ENCODE peak calls at places on chromosomes 1 and 21, in six cellular contexts. L is hepatocyte, W is lower lobe of right lung, S is thoracic aorta, G is bronchial epithelial cell, T is glutamatergic neuron. D is an unnamed sample.
A peak's percentile ranks its signal among the peaks of the same experiment; 100 is the strongest.

GRCh38 chr1:224781800-224782199 is 147.7 kb upstream of the DNAH14 start:
- DNase-seq in W (no peak), T (no peak), G (no peak), L (peak; percentile 28), S (no peak), D (no peak)

GRCh38 chr21:41283211-41283818 is 33.3 kb upstream of the FAM3B start:
- DNase-seq in L (peak; percentile 89), G (peak; percentile 80), W (no peak), S (no peak), T (no peak), D (peak; percentile 50)

GRCh38 chr1:205543351-205544305 is 39.2 kb downstream of the CDK18 start:
- DNase-seq in T (no peak), L (peak; percentile 81), S (peak; percentile 76), W (peak; percentile 86), G (peak; percentile 87), D (peak; percentile 85)

GRCh38 chr1:225700889-225701465 is 48.1 kb upstream of the ENAH start:
- DNase-seq in L (no peak), G (no peak), T (no peak), S (no peak), W (no peak), D (no peak)

GRCh38 chr1:9235123-9235513 is 544 bp downstream of the H6PD start:
- DNase-seq in W (no peak), T (peak; percentile 69), L (no peak), G (peak; percentile 29), S (no peak), D (peak; percentile 54)

GRCh38 chr1:11629626-11630025 is 24.6 kb downstream of the FBXO2 start:
- DNase-seq in G (no peak), W (no peak), L (no peak), S (no peak), T (peak; percentile 64), D (no peak)

GRCh38 chr21:43209575-43210453 is 41.0 kb downstream of the CRYAA start:
- DNase-seq in W (no peak), T (no peak), L (peak; percentile 82), S (no peak), G (peak; percentile 17), D (no peak)

GRCh38 chr1:44645466-44646244 is 28.6 kb downstream of the TMEM53 start:
- DNase-seq in L (no peak), G (no peak), T (no peak), S (peak; percentile 38), W (no peak), D (no peak)

GRCh38 chr1:64524614-64525013 is 54.7 kb downstream of the CACHD1 start:
- DNase-seq in S (no peak), G (no peak), L (no peak), W (no peak), T (no peak), D (no peak)

GRCh38 chr1:182602945-182603645 is 1.1 kb downstream of the RGS16 start:
- DNase-seq in S (no peak), G (no peak), T (no peak), W (peak; percentile 59), L (no peak), D (no peak)

GRCh38 chr1:109299087-109299983 is 7.5 kb downstream of the MYBPHL start:
- DNase-seq in W (no peak), G (peak; percentile 77), L (peak; percentile 35), S (no peak), T (no peak), D (no peak)

GRCh38 chr1:165914136-165914798 is 86.9 kb downstream of the UCK2 start:
- DNase-seq in S (no peak), L (peak; percentile 79), T (peak; percentile 54), G (peak; percentile 74), W (no peak), D (peak; percentile 76)

GRCh38 chr1:14724697-14725096 is 126.2 kb downstream of the KAZN start:
- DNase-seq in G (no peak), L (no peak), S (no peak), T (no peak), W (no peak), D (no peak)

GRCh38 chr1:31381394-31382287 is 8.8 kb upstream of the FABP3 start:
- DNase-seq in W (no peak), L (no peak), S (no peak), G (no peak), T (no peak), D (no peak)

GRCh38 chr1:15949453-15950245 is 26.3 kb downstream of the ZBTB17 start:
- DNase-seq in S (peak; percentile 94), L (peak; percentile 89), T (no peak), G (peak; percentile 98), W (peak; percentile 91), D (no peak)

GRCh38 chr1:25571522-25571970 is 28.1 kb downstream of the LDLRAP1 start:
- DNase-seq in T (no peak), G (no peak), L (no peak), S (no peak), W (no peak), D (no peak)

GRCh38 chr1:39850606-39851216 is 32.6 kb downstream of the TRIT1 start:
- DNase-seq in L (no peak), T (no peak), G (peak; percentile 80), S (no peak), W (no peak), D (no peak)

GRCh38 chr21:27564684-27565280 is 597.9 kb upstream of the ADAMTS5 start:
- DNase-seq in S (no peak), T (peak; percentile 41), L (peak; percentile 64), G (peak; percentile 55), W (no peak), D (peak; percentile 29)

GRCh38 chr1:93352376-93352775 is 6.7 kb downstream of the DR1 start:
- DNase-seq in S (no peak), W (no peak), T (no peak), L (no peak), G (peak; percentile 67), D (no peak)

GRCh38 chr1:234970371-234970730 is 158.3 kb downstream of the TOMM20 start:
- DNase-seq in G (no peak), L (peak; percentile 66), S (no peak), W (no peak), T (no peak), D (no peak)

GRCh38 chr1:116152577-116152943 is 41.4 kb downstream of the MAB21L3 start:
- DNase-seq in G (no peak), W (no peak), L (no peak), S (no peak), T (no peak), D (no peak)

GRCh38 chr1:116152950-116153691 is 41.9 kb downstream of the MAB21L3 start:
- DNase-seq in G (no peak), T (no peak), L (peak; percentile 56), S (no peak), W (no peak), D (no peak)

GRCh38 chr1:116157096-116157495 is 45.9 kb downstream of the MAB21L3 start:
- DNase-seq in L (no peak), T (no peak), S (no peak), W (no peak), G (no peak), D (no peak)

GRCh38 chr1:116153692-116154031 is 42.5 kb downstream of the MAB21L3 start:
- DNase-seq in T (no peak), S (no peak), L (no peak), G (no peak), W (no peak), D (no peak)

DNA sequence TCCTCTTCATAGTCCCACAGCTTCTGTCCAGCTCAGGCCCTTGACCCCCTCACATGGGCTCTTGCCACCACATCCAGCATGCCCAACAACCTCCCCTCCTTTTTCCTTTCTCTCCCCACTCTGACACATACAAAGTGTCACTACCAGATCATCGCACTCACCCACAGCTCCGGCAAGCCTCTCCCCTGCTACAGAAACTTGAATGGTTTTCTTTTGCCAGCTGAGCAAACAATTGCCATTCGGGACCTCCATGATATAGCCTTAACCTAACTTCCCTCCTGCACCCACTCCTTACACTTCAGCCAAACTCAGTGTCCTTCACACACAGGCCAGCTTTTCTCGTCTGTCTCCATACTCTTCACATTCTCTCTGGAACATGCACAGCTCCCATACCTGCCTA is 43.3 kb downstream of the MAB21L3 start:
- DNase-seq in G (no peak), L (no peak), W (no peak), S (no peak), T (no peak), D (no peak)
- TF ChIP-seq CTCF in G (no peak), L (no peak), W (no peak), S (no peak), T (no peak), D (no peak)

GRCh38 chr1:37094302-37094701 is 60.0 kb upstream of the GRIK3 start:
- DNase-seq in W (no peak), G (no peak), T (no peak), L (no peak), S (no peak), D (no peak)

GRCh38 chr1:37092937-37093336 is 58.6 kb upstream of the GRIK3 start:
- DNase-seq in G (no peak), L (no peak), T (no peak), S (no peak), W (no peak), D (no peak)

GRCh38 chr1:37098196-37098595 is 63.9 kb upstream of the GRIK3 start:
- DNase-seq in W (no peak), G (peak; percentile 8), T (no peak), L (no peak), S (no peak), D (no peak)

GRCh38 chr1:37100310-37100709 is 66.0 kb upstream of the GRIK3 start:
- DNase-seq in G (peak; percentile 24), T (no peak), L (no peak), S (no peak), W (no peak), D (no peak)

GRCh38 chr1:37096523-37096922 is 62.2 kb upstream of the GRIK3 start:
- DNase-seq in L (no peak), T (no peak), W (no peak), G (no peak), S (no peak), D (peak; percentile 17)
- TF ChIP-seq CTCF in L (no peak), T (peak; percentile 64), W (peak; percentile 11), G (no peak), S (no peak), D (peak; percentile 60)

GRCh38 chr1:85605519-85606413 is 25.2 kb downstream of the CCN1 start:
- DNase-seq in W (no peak), G (no peak), L (peak; percentile 47), T (no peak), S (no peak), D (no peak)
- TF ChIP-seq CTCF in W (no peak), G (no peak), L (no peak), T (no peak), S (no peak), D (no peak)

DNA sequence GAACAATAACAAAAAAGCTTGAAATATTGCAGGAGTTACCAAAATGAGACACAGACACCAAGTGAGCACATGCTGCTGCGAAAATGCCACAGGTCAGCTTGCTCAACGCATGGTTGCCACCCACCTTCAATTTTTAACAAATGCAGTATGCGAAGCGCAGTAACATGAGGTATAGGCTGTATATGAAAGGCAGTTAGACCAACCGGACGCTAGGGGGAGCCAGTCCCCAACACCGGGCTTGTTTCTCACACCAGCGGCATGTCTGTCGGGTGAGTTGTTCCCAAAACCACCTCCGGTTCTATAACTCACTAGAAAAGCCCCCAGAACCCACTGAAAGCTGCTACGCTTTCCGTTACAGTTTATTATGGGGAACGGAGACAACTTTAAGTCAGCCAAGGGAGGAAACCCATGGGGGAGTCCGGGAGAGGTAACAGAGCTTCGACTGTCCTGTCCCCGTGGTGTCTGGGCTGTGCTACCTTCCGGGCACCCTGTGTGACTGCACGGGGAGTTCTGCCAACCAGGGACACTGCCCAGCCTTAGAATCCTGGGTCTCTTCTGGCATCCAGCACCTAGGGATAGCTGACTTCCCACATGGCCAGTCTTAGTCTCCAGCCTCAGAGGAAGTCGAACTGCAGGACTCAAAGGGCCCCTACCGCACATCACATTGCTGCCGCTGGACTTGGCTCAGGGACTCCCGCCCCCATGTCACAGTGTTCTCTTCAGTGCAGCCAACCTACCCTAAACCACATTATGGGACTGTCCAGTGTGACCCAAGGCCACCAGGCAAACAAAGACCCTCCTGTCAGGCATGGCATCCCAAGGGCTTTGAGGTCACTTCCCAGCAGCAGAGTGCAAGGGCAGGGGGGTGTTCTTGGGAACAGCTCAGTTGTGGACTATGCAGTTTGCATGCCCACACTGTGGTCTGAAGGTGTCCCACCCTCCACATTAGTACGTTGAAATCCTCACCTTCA is 14.0 kb downstream of the RNF187 start:
- DNase-seq in L (peak; percentile 88), W (peak; percentile 84), S (peak; percentile 33), T (peak; percentile 82), G (peak; percentile 79), D (peak; percentile 76)
- TF ChIP-seq CTCF in L (peak; percentile 94), W (peak; percentile 92), S (peak; percentile 88), T (peak; percentile 93), G (peak; percentile 95), D (peak; percentile 83)

D was measured in endothelial cell.